ENCODE peak calls at places on chromosomes 4 and X, in five cellular contexts. L is HEK293T, E is fibroblast of pulmonary artery, W is NCI-H187 treated with DMSO at 0.1 percent for 48 hours, O is HuH-7. S is an unnamed sample.

GRCh38 chr4:124636793-124637192 is 75.7 kb downstream of the ANKRD50 start:
- DNase-seq in L (no peak), E (no peak), W (no peak), O (no peak), S (no peak)

GRCh38 chrX:22063284-22063683 is 31.2 kb downstream of the PHEX start:
- DNase-seq in L (no peak), E (peak), W (no peak), O (no peak), S (no peak)

GRCh38 chr4:138911903-138912713 is 103.5 kb upstream of the NOCT start:
- DNase-seq in L (no peak), E (no peak), W (peak), O (no peak), S (peak)

GRCh38 chrX:24647257-24648058 is at the start of gene PCYT1B:
- DNase-seq in L (peak), E (peak), W (no peak), O (no peak), S (peak)

GRCh38 chrX:110050885-110051284 is 48.0 kb downstream of the TMEM164 start:
- DNase-seq in L (no peak), E (no peak), W (no peak), O (no peak), S (no peak)

GRCh38 chrX:45954026-45954425 is 591.2 kb downstream of the ZNF674 start:
- DNase-seq in L (no peak), E (no peak), W (no peak), O (no peak), S (no peak)

GRCh38 chrX:52979568-52979967 is 21.2 kb upstream of the FAM156A start:
- DNase-seq in L (no peak), E (peak), W (no peak), O (no peak), S (no peak)

GRCh38 chrX:16807548-16807947 is 21.3 kb downstream of the TXLNG start:
- DNase-seq in L (peak), E (peak), W (no peak), O (no peak), S (no peak)

GRCh38 chrX:81890476-81890875 is 688.6 kb downstream of the SH3BGRL start:
- DNase-seq in L (no peak), E (no peak), W (no peak), O (no peak), S (no peak)

GRCh38 chrX:1074755-1075154 is 137.7 kb downstream of the CRLF2 start:
- DNase-seq in L (no peak), E (no peak), W (no peak), O (no peak), S (no peak)